ENCODE peak calls at places on chromosomes 4 and X, in eight cellular contexts. S is HTR-8/SVneo; W is activated CD4-positive, alpha-beta T cell treated with anti-CD3 and anti-CD28 coated beads, Interleukin-2, amount 50 U/mL, for 1 hour; O is activated naive CD4-positive, alpha-beta T cell treated with anti-CD3 and anti-CD28 coated beads, Interleukin-2, amount 10 ng/mL, durations not matched to agents 7 days and 5 days; G is AML-193; B is activated CD8-positive, alpha-beta T cell treated with anti-CD3 and anti-CD28 coated beads, Interleukin-2, amount 10 ng/mL, durations not matched to agents 7 days and 5 days; P is ACHN; C is astrocyte. Z is an unnamed sample.

GRCh38 chr4:88998941-88999340 is 58.0 kb downstream of the FAM13A start:
- DNase-seq in S (no peak), O (no peak), W (no peak), G (no peak), P (no peak), C (no peak), B (no peak), Z (no peak)

GRCh38 chrX:13697440-13697839 is 8.5 kb downstream of the RAB9A start:
- DNase-seq in G (peak), C (no peak), S (no peak), O (no peak), B (no peak), P (no peak), W (no peak), Z (no peak)

GRCh38 chr4:76898949-76899640 is 1.2 kb upstream of the SOWAHB start:
- DNase-seq in C (no peak), G (no peak), O (no peak), B (no peak), P (no peak), W (no peak), S (no peak), Z (peak)

GRCh38 chr4:103853627-103854026 is 133.8 kb upstream of the TACR3 start:
- DNase-seq in P (no peak), O (no peak), S (no peak), G (no peak), W (no peak), C (no peak), B (no peak), Z (no peak)

GRCh38 chrX:75746891-75747639 is 38.0 kb downstream of the MAGEE2 start:
- DNase-seq in O (peak), S (no peak), C (no peak), P (peak), G (no peak), W (peak), B (peak), Z (no peak)

GRCh38 chr4:128768373-128768996 is 41.0 kb upstream of the JADE1 start:
- DNase-seq in B (no peak), W (no peak), S (no peak), O (no peak), G (no peak), P (no peak), C (peak), Z (no peak)

GRCh38 chr4:10380695-10381094 is 76.5 kb downstream of the ZNF518B start:
- DNase-seq in W (no peak), C (no peak), G (no peak), S (no peak), B (no peak), O (no peak), P (no peak), Z (peak)

GRCh38 chr4:13700196-13701140 is 72.9 kb upstream of the BOD1L1 start:
- DNase-seq in P (no peak), G (no peak), O (no peak), C (peak), B (no peak), W (no peak), S (no peak), Z (peak)

GRCh38 chr4:101356928-101357327 is 9.6 kb upstream of the PPP3CA start:
- DNase-seq in O (no peak), P (peak), B (no peak), S (no peak), G (no peak), C (peak), W (no peak), Z (peak)

GRCh38 chrX:103254171-103254824 is 657 bp downstream of the TCEAL8 start:
- DNase-seq in S (no peak), B (peak), O (peak), W (peak), C (peak), P (peak), G (no peak), Z (peak)

GRCh38 chr4:83605744-83606172 is 69.8 kb downstream of the GPAT3 start:
- DNase-seq in G (no peak), W (no peak), P (no peak), C (no peak), B (no peak), O (no peak), S (no peak), Z (no peak)

GRCh38 chr4:9832640-9833039 is 51.2 kb downstream of the DRD5 start:
- DNase-seq in O (no peak), G (no peak), P (no peak), B (no peak), C (no peak), S (no peak), W (no peak), Z (no peak)

GRCh38 chrX:88425739-88426138 is 321.3 kb upstream of the CPXCR1 start:
- DNase-seq in W (no peak), S (no peak), C (no peak), P (peak), O (no peak), B (no peak), G (no peak), Z (no peak)

GRCh38 chr4:92580816-92581215 is 277.1 kb downstream of the GRID2 start:
- DNase-seq in S (no peak), B (no peak), C (no peak), G (no peak), P (no peak), W (no peak), O (no peak), Z (no peak)

GRCh38 chr4:189304179-189304578 is 636.5 kb upstream of the FRG1 start:
- DNase-seq in B (no peak), P (no peak), G (no peak), O (no peak), S (no peak), W (no peak), C (no peak), Z (peak)

GRCh38 chr4:95547708-95548471 is 883 bp downstream of the UNC5C start:
- DNase-seq in O (peak), P (no peak), W (no peak), B (no peak), G (no peak), S (no peak), C (peak), Z (peak)

GRCh38 chrX:79080131-79080530 is 64.4 kb upstream of the GPR174 start:
- DNase-seq in P (no peak), G (no peak), W (no peak), C (peak), B (no peak), S (no peak), O (no peak), Z (no peak)

GRCh38 chr4:100841911-100842310 is 324.1 kb upstream of the EMCN start:
- DNase-seq in G (no peak), S (no peak), O (no peak), C (peak), P (no peak), W (no peak), B (no peak), Z (no peak)

GRCh38 chr4:188023682-188024081 is 28.1 kb downstream of the ZFP42 start:
- DNase-seq in C (peak), W (no peak), S (peak), P (no peak), G (no peak), O (no peak), B (no peak), Z (peak)

GRCh38 chr4:188372856-188373255 is 233.6 kb downstream of the TRIML1 start:
- DNase-seq in W (no peak), S (peak), P (peak), G (no peak), B (no peak), C (peak), O (no peak), Z (peak)

GRCh38 chrX:1442016-1442665 is 10.6 kb downstream of the ASMTL start:
- DNase-seq in O (peak), P (no peak), G (no peak), W (no peak), C (no peak), B (peak), S (no peak), Z (no peak)